ENCODE peak calls at places on chromosomes 16 and 17, in five cellular contexts. One of them, this sample, is unnamed.

GRCh38 chr17:46159686-46160085 is 33.5 kb downstream of the KANSL1 start:
- DNase-seq in uterus: no peak
- DNase-seq in adrenal gland: no peak
- DNase-seq in mammary epithelial cell: peak; percentile 47
- DNase-seq in SK-N-SH: no peak
- DNase-seq in this sample: no peak

GRCh38 chr17:70060415-70060814 is 14.6 kb upstream of the KCNJ16 start:
- DNase-seq in uterus: no peak
- DNase-seq in adrenal gland: no peak
- DNase-seq in mammary epithelial cell: no peak
- DNase-seq in SK-N-SH: no peak
- DNase-seq in this sample: no peak

GRCh38 chr17:79993390-79994221 is 42.1 kb downstream of the TBC1D16 start:
- DNase-seq in uterus: peak; percentile 91
- DNase-seq in adrenal gland: peak; percentile 90
- DNase-seq in mammary epithelial cell: peak; percentile 3
- DNase-seq in SK-N-SH: no peak
- DNase-seq in this sample: peak; percentile 78

GRCh38 chr16:49682577-49683165 is 173.2 kb downstream of the ZNF423 start:
- DNase-seq in uterus: no peak
- DNase-seq in adrenal gland: no peak
- DNase-seq in mammary epithelial cell: no peak
- DNase-seq in SK-N-SH: no peak
- DNase-seq in this sample: no peak

GRCh38 chr17:3796822-3797170 is 4.2 kb downstream of the ITGAE start:
- DNase-seq in uterus: no peak
- DNase-seq in adrenal gland: no peak
- DNase-seq in mammary epithelial cell: no peak
- DNase-seq in SK-N-SH: no peak
- DNase-seq in this sample: no peak

GRCh38 chr17:6381526-6382135 is 53.3 kb downstream of the AIPL1 start:
- DNase-seq in uterus: no peak
- DNase-seq in adrenal gland: no peak
- DNase-seq in mammary epithelial cell: no peak
- DNase-seq in SK-N-SH: no peak
- DNase-seq in this sample: no peak

GRCh38 chr17:70110443-70110880 is 35.4 kb downstream of the KCNJ16 start:
- DNase-seq in uterus: peak; percentile 30
- DNase-seq in adrenal gland: no peak
- DNase-seq in mammary epithelial cell: no peak
- DNase-seq in SK-N-SH: no peak
- DNase-seq in this sample: peak; percentile 32

GRCh38 chr16:22728167-22728836 is 85.7 kb upstream of the HS3ST2 start:
- DNase-seq in uterus: no peak
- DNase-seq in adrenal gland: no peak
- DNase-seq in mammary epithelial cell: no peak
- DNase-seq in SK-N-SH: peak; percentile 64
- DNase-seq in this sample: no peak

GRCh38 chr17:49249292-49249794 is 18.8 kb upstream of the PHOSPHO1 start:
- DNase-seq in uterus: no peak
- DNase-seq in adrenal gland: peak; percentile 41
- DNase-seq in mammary epithelial cell: no peak
- DNase-seq in SK-N-SH: no peak
- DNase-seq in this sample: peak; percentile 82

GRCh38 chr16:87216824-87217205 is 100.4 kb downstream of the C16orf95 start:
- DNase-seq in uterus: no peak
- DNase-seq in adrenal gland: no peak
- DNase-seq in mammary epithelial cell: no peak
- DNase-seq in SK-N-SH: no peak
- DNase-seq in this sample: no peak

GRCh38 chr17:29546834-29547233 is 20.0 kb downstream of the ABHD15 start:
- DNase-seq in uterus: no peak
- DNase-seq in adrenal gland: no peak
- DNase-seq in mammary epithelial cell: no peak
- DNase-seq in SK-N-SH: no peak
- DNase-seq in this sample: no peak

DNA sequence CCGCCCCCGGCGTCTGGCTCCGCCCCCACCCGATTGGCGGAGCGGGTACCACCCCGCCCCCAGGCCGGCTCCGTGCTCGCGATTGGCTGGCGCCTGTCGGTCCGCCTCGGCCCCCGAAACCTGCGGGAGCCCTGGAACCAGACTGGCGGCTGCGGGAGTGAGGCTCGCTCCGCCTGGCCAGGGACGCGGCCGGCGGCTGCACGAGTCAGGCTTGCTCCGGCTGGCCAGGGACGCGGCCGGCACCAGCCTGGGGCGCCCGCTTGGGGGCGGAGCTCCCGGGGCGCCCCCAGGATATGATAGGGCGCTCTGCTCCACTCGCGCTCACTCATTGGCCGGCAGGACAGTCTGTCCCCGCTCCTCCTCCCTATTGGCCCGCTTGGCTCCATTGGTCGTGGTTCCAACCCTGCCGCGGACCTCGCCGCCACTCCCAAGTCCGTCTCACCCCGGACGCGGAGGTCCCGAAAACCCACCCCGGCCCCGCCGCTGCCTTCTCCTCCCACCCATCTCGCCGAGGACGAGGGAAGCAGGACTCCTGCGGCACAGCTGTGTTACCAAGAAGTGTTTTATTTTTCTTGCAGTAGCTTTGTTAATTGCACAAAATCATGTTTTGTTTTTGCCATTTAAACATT is 340 bp upstream of the ROGDI start:
- DNase-seq in uterus: peak; percentile 91
- DNase-seq in adrenal gland: peak; percentile 93
- DNase-seq in mammary epithelial cell: peak; percentile 90
- DNase-seq in SK-N-SH: peak; percentile 99
- DNase-seq in this sample: peak; percentile 94
- H3K27ac ChIP-seq in uterus: peak overlapping the region; percentile 85
- H3K27ac ChIP-seq in adrenal gland: peak overlapping the region; percentile 98
- H3K27ac ChIP-seq in mammary epithelial cell: peak overlapping the region; percentile 53
- H3K27ac ChIP-seq in SK-N-SH: peak overlapping the region; percentile 57
- H3K27ac ChIP-seq in this sample: peak overlapping the region; percentile 93

GRCh38 chr17:63696381-63696961 is 3.5 kb downstream of the LIMD2 start:
- DNase-seq in uterus: no peak
- DNase-seq in adrenal gland: no peak
- DNase-seq in mammary epithelial cell: no peak
- DNase-seq in SK-N-SH: peak; percentile 80
- DNase-seq in this sample: no peak

GRCh38 chr17:63695889-63696288 is 4.0 kb downstream of the LIMD2 start:
- DNase-seq in uterus: no peak
- DNase-seq in adrenal gland: no peak
- DNase-seq in mammary epithelial cell: no peak
- DNase-seq in SK-N-SH: no peak
- DNase-seq in this sample: no peak

GRCh38 chr17:63693411-63694113 is 6.4 kb downstream of the LIMD2 start:
- DNase-seq in uterus: no peak
- DNase-seq in adrenal gland: no peak
- DNase-seq in mammary epithelial cell: no peak
- DNase-seq in SK-N-SH: no peak
- DNase-seq in this sample: no peak

GRCh38 chr17:63694974-63695773 is 4.8 kb downstream of the LIMD2 start:
- DNase-seq in uterus: no peak
- DNase-seq in adrenal gland: no peak
- DNase-seq in mammary epithelial cell: no peak
- DNase-seq in SK-N-SH: no peak
- DNase-seq in this sample: no peak

GRCh38 chr17:63694229-63694973 is 5.5 kb downstream of the LIMD2 start:
- DNase-seq in uterus: no peak
- DNase-seq in adrenal gland: no peak
- DNase-seq in mammary epithelial cell: no peak
- DNase-seq in SK-N-SH: peak; percentile 84
- DNase-seq in this sample: no peak
- H3K4me1 ChIP-seq in uterus: no peaks in the 10 kb centered on the region
- H3K4me1 ChIP-seq in adrenal gland: no peaks in the 10 kb centered on the region
- H3K4me1 ChIP-seq in mammary epithelial cell: no peaks in the 10 kb centered on the region
- H3K4me1 ChIP-seq in SK-N-SH: no peaks in the 10 kb centered on the region
- H3K4me1 ChIP-seq in this sample: no peaks in the 10 kb centered on the region

GRCh38 chr17:78762007-78762406 is 20.1 kb downstream of the CYTH1 start:
- DNase-seq in uterus: no peak
- DNase-seq in adrenal gland: no peak
- DNase-seq in mammary epithelial cell: no peak
- DNase-seq in SK-N-SH: no peak
- DNase-seq in this sample: no peak
- H3K27ac ChIP-seq in uterus: no peak overlapping the region
- H3K27ac ChIP-seq in adrenal gland: peak overlapping the region; percentile 77
- H3K27ac ChIP-seq in mammary epithelial cell: no peak overlapping the region
- H3K27ac ChIP-seq in SK-N-SH: peak overlapping the region; percentile 49
- H3K27ac ChIP-seq in this sample: no peak overlapping the region

GRCh38 chr17:58332720-58333395 is 4.3 kb upstream of the TSPOAP1 start:
- DNase-seq in uterus: no peak
- DNase-seq in adrenal gland: no peak
- DNase-seq in mammary epithelial cell: no peak
- DNase-seq in SK-N-SH: peak; percentile 28
- DNase-seq in this sample: no peak
- H3K4me1 ChIP-seq in uterus: no peaks in the 10 kb centered on the region
- H3K4me1 ChIP-seq in adrenal gland: peaks cover 37% of the 10 kb centered on the region
- H3K4me1 ChIP-seq in mammary epithelial cell: peaks cover 13% of the 10 kb centered on the region
- H3K4me1 ChIP-seq in SK-N-SH: no peaks in the 10 kb centered on the region
- H3K4me1 ChIP-seq in this sample: no peaks in the 10 kb centered on the region

This sample was measured in heart left ventricle.